ENCODE peak calls at places on chromosomes 4 and X, in seven cellular contexts. One of them, this sample, is unnamed.

GRCh38 chrX:32998776-32999175 is 212.6 kb downstream of the DMD start:
- DNase-seq in mucosa of descending colon: no peak
- DNase-seq in fibroblast of the conjunctiva: no peak
- DNase-seq in OCI-M1: no peak
- DNase-seq in stimulated activated CD4-positive, alpha-beta T cell treated with anti-CD3 and anti-CD28 coated beads, Interleukin-12 subunit alpha, Interleukin-12 subunit beta, amount 100 ng/mL, for 4 hours: no peak
- DNase-seq in ELR: no peak
- DNase-seq in stromal cell of bone marrow: no peak
- DNase-seq in this sample: no peak

GRCh38 chr4:42489095-42489494 is 91.8 kb downstream of the SHISA3 start:
- DNase-seq in mucosa of descending colon: no peak
- DNase-seq in fibroblast of the conjunctiva: no peak
- DNase-seq in OCI-M1: no peak
- DNase-seq in stimulated activated CD4-positive, alpha-beta T cell treated with anti-CD3 and anti-CD28 coated beads, Interleukin-12 subunit alpha, Interleukin-12 subunit beta, amount 100 ng/mL, for 4 hours: no peak
- DNase-seq in ELR: no peak
- DNase-seq in stromal cell of bone marrow: no peak
- DNase-seq in this sample: no peak

GRCh38 chrX:123236868-123237267 is 52.8 kb downstream of the GRIA3 start:
- DNase-seq in mucosa of descending colon: no peak
- DNase-seq in fibroblast of the conjunctiva: no peak
- DNase-seq in OCI-M1: no peak
- DNase-seq in stimulated activated CD4-positive, alpha-beta T cell treated with anti-CD3 and anti-CD28 coated beads, Interleukin-12 subunit alpha, Interleukin-12 subunit beta, amount 100 ng/mL, for 4 hours: no peak
- DNase-seq in ELR: no peak
- DNase-seq in stromal cell of bone marrow: no peak
- DNase-seq in this sample: no peak

GRCh38 chr4:78213218-78213617 is 156.1 kb downstream of the FRAS1 start:
- DNase-seq in mucosa of descending colon: no peak
- DNase-seq in fibroblast of the conjunctiva: no peak
- DNase-seq in OCI-M1: no peak
- DNase-seq in stimulated activated CD4-positive, alpha-beta T cell treated with anti-CD3 and anti-CD28 coated beads, Interleukin-12 subunit alpha, Interleukin-12 subunit beta, amount 100 ng/mL, for 4 hours: no peak
- DNase-seq in ELR: no peak
- DNase-seq in stromal cell of bone marrow: no peak
- DNase-seq in this sample: no peak

GRCh38 chr4:77960367-77960766 is 96.8 kb upstream of the FRAS1 start:
- DNase-seq in mucosa of descending colon: no peak
- DNase-seq in fibroblast of the conjunctiva: no peak
- DNase-seq in OCI-M1: no peak
- DNase-seq in stimulated activated CD4-positive, alpha-beta T cell treated with anti-CD3 and anti-CD28 coated beads, Interleukin-12 subunit alpha, Interleukin-12 subunit beta, amount 100 ng/mL, for 4 hours: no peak
- DNase-seq in ELR: no peak
- DNase-seq in stromal cell of bone marrow: no peak
- DNase-seq in this sample: no peak

GRCh38 chr4:139603576-139604387 is 47.8 kb upstream of the SETD7 start:
- DNase-seq in mucosa of descending colon: no peak
- DNase-seq in fibroblast of the conjunctiva: peak
- DNase-seq in OCI-M1: peak
- DNase-seq in stimulated activated CD4-positive, alpha-beta T cell treated with anti-CD3 and anti-CD28 coated beads, Interleukin-12 subunit alpha, Interleukin-12 subunit beta, amount 100 ng/mL, for 4 hours: no peak
- DNase-seq in ELR: peak
- DNase-seq in stromal cell of bone marrow: no peak
- DNase-seq in this sample: no peak

GRCh38 chrX:97060019-97060418 is 176.3 kb downstream of the RPA4 start:
- DNase-seq in mucosa of descending colon: no peak
- DNase-seq in fibroblast of the conjunctiva: no peak
- DNase-seq in OCI-M1: no peak
- DNase-seq in stimulated activated CD4-positive, alpha-beta T cell treated with anti-CD3 and anti-CD28 coated beads, Interleukin-12 subunit alpha, Interleukin-12 subunit beta, amount 100 ng/mL, for 4 hours: no peak
- DNase-seq in ELR: no peak
- DNase-seq in stromal cell of bone marrow: no peak
- DNase-seq in this sample: no peak

GRCh38 chr4:75718529-75718928 is 5.8 kb upstream of the USO1 start:
- DNase-seq in mucosa of descending colon: no peak
- DNase-seq in fibroblast of the conjunctiva: no peak
- DNase-seq in OCI-M1: no peak
- DNase-seq in stimulated activated CD4-positive, alpha-beta T cell treated with anti-CD3 and anti-CD28 coated beads, Interleukin-12 subunit alpha, Interleukin-12 subunit beta, amount 100 ng/mL, for 4 hours: no peak
- DNase-seq in ELR: peak
- DNase-seq in stromal cell of bone marrow: no peak
- DNase-seq in this sample: no peak

GRCh38 chrX:148914783-148915182 is 414.4 kb downstream of the AFF2 start:
- DNase-seq in mucosa of descending colon: no peak
- DNase-seq in fibroblast of the conjunctiva: no peak
- DNase-seq in OCI-M1: no peak
- DNase-seq in stimulated activated CD4-positive, alpha-beta T cell treated with anti-CD3 and anti-CD28 coated beads, Interleukin-12 subunit alpha, Interleukin-12 subunit beta, amount 100 ng/mL, for 4 hours: no peak
- DNase-seq in ELR: no peak
- DNase-seq in stromal cell of bone marrow: no peak
- DNase-seq in this sample: no peak

GRCh38 chr4:48329976-48330375 is 11.4 kb upstream of the SLAIN2 start:
- DNase-seq in mucosa of descending colon: no peak
- DNase-seq in fibroblast of the conjunctiva: peak
- DNase-seq in OCI-M1: peak
- DNase-seq in stimulated activated CD4-positive, alpha-beta T cell treated with anti-CD3 and anti-CD28 coated beads, Interleukin-12 subunit alpha, Interleukin-12 subunit beta, amount 100 ng/mL, for 4 hours: no peak
- DNase-seq in ELR: peak
- DNase-seq in stromal cell of bone marrow: peak
- DNase-seq in this sample: no peak

This sample was measured in activated naive CD4-positive, alpha-beta T cell treated with anti-CD3 and anti-CD28 coated beads, Interleukin-2, amount 50 U/mL, for 16 hours.